ENCODE peak calls at places on chromosomes 1 and 21, in ten cellular contexts. O, B, A, L, V, P, E, D, M and G are unnamed samples.

GRCh38 chr21:42007541-42007940 is 2.6 kb downstream of the ZBTB21 start:
- DNase-seq in P (no peak), M (no peak), L (no peak), E (no peak), O (no peak), A (no peak), B (no peak), D (no peak), V (no peak), G (no peak)

GRCh38 chr1:76819976-76820375 is 47.3 kb upstream of the ST6GALNAC5 start:
- DNase-seq in L (no peak), D (no peak), P (no peak), O (no peak), M (no peak), V (no peak), B (no peak), E (no peak), A (no peak), G (no peak)

GRCh38 chr1:55197106-55197505 is 18.1 kb downstream of the USP24 start:
- DNase-seq in P (no peak), D (no peak), M (no peak), E (no peak), L (no peak), B (no peak), V (no peak), A (no peak), O (no peak), G (no peak)

GRCh38 chr1:48052923-48053291 is 55.7 kb upstream of the TRABD2B start:
- DNase-seq in A (no peak), M (no peak), L (no peak), B (no peak), P (no peak), D (no peak), E (no peak), O (no peak), V (no peak), G (no peak)

GRCh38 chr1:55378582-55378981 is 163.4 kb upstream of the USP24 start:
- DNase-seq in O (peak), L (no peak), V (peak), A (no peak), D (no peak), B (no peak), E (no peak), M (peak), P (no peak), G (no peak)

GRCh38 chr1:35591211-35591610 is 18.1 kb downstream of the TFAP2E start:
- DNase-seq in D (no peak), A (no peak), B (no peak), P (no peak), V (no peak), M (no peak), L (no peak), E (no peak), O (no peak), G (no peak)

GRCh38 chr1:117780981-117781475 is 148.4 kb downstream of the GDAP2 start:
- DNase-seq in V (no peak), E (no peak), O (no peak), D (no peak), P (no peak), L (no peak), B (no peak), M (peak), A (no peak), G (no peak)

GRCh38 chr1:223258751-223259177 is 105.2 kb downstream of the SUSD4 start:
- DNase-seq in L (no peak), A (no peak), O (no peak), B (no peak), M (peak), P (no peak), D (no peak), E (peak), V (no peak), G (no peak)

GRCh38 chr1:59057211-59057694 is 239.6 kb upstream of the FGGY start:
- DNase-seq in D (no peak), B (no peak), E (peak), A (no peak), V (no peak), M (peak), L (no peak), P (no peak), O (peak), G (no peak)

GRCh38 chr1:186059311-186059710 is 315.7 kb downstream of the TPR start:
- DNase-seq in P (no peak), D (no peak), B (no peak), O (peak), L (no peak), E (no peak), V (no peak), A (no peak), M (peak), G (no peak)

GRCh38 chr1:24562625-24563024 is 6.7 kb downstream of the NCMAP start:
- DNase-seq in P (no peak), M (no peak), A (no peak), B (no peak), D (no peak), L (no peak), V (no peak), E (no peak), O (no peak), G (no peak)

GRCh38 chr1:226987623-226988336 is 47.7 kb downstream of the COQ8A start:
- DNase-seq in P (no peak), M (no peak), A (no peak), B (no peak), E (no peak), L (no peak), O (no peak), D (no peak), V (no peak), G (no peak)

GRCh38 chr1:236489710-236490377 is 33.9 kb upstream of the LGALS8 start:
- DNase-seq in A (no peak), D (no peak), V (no peak), P (peak), L (no peak), M (peak), O (no peak), B (no peak), E (peak), G (no peak)

GRCh38 chr1:221994939-221995338 is 253.1 kb upstream of the DUSP10 start:
- DNase-seq in E (peak), L (no peak), M (peak), V (no peak), D (no peak), P (no peak), A (no peak), O (no peak), B (no peak), G (peak)

GRCh38 chr1:221837886-221838285 is 96.0 kb upstream of the DUSP10 start:
- DNase-seq in A (no peak), V (peak), E (no peak), P (peak), O (no peak), M (no peak), L (no peak), B (no peak), D (no peak), G (no peak)

GRCh38 chr1:183149273-183149672 is 36.8 kb upstream of the LAMC2 start:
- DNase-seq in M (no peak), D (no peak), L (no peak), A (no peak), O (no peak), V (no peak), B (no peak), E (no peak), P (no peak), G (no peak)

GRCh38 chr1:4653796-4654715 is at the start of gene AJAP1:
- DNase-seq in P (no peak), V (no peak), B (no peak), O (no peak), D (peak), L (no peak), A (peak), M (no peak), E (no peak), G (no peak)

GRCh38 chr21:24514081-24514733 is 1093.1 kb downstream of the MRPL39 start:
- DNase-seq in M (peak), L (no peak), V (no peak), O (no peak), D (no peak), B (no peak), A (no peak), E (no peak), P (no peak), G (no peak)

GRCh38 chr1:119040906-119041305 is 52.8 kb upstream of the TBX15 start:
- DNase-seq in L (no peak), E (peak), M (peak), D (no peak), V (no peak), O (no peak), A (no peak), B (no peak), P (no peak), G (no peak)

GRCh38 chr1:186152227-186152944 is 222.7 kb downstream of the TPR start:
- DNase-seq in D (no peak), V (no peak), O (no peak), A (no peak), L (no peak), M (peak), E (peak), B (no peak), P (no peak), G (no peak)

GRCh38 chr1:42950146-42950480 is 8.6 kb downstream of the SLC2A1 start:
- DNase-seq in D (no peak), E (no peak), A (no peak), M (peak), P (no peak), V (no peak), B (no peak), O (no peak), L (no peak), G (no peak)

GRCh38 chr1:13702425-13703127 is 2.6 kb downstream of the PRDM2 start:
- DNase-seq in L (peak), O (no peak), E (no peak), M (no peak), B (peak), D (no peak), A (no peak), V (peak), P (peak), G (peak)

GRCh38 chr1:115142616-115143015 is 53.3 kb upstream of the TSPAN2 start:
- DNase-seq in P (no peak), D (no peak), O (no peak), L (no peak), A (no peak), V (no peak), M (peak), B (no peak), E (no peak), G (no peak)

GRCh38 chr1:222095606-222096475 is 354.0 kb upstream of the DUSP10 start:
- DNase-seq in P (peak), A (peak), E (no peak), V (peak), L (peak), O (no peak), M (no peak), D (peak), B (peak), G (peak)